ENCODE peak calls at places on chromosomes 5 and 9, in six cellular contexts. E is stimulated activated CD8-positive, alpha-beta memory T cell treated with anti-CD3 and anti-CD28 coated beads, Interleukin-2, amount 100 ng/mL, for 1 hour; V is tibial nerve; F is ascending aorta; M is HCEC 1CT; I is CD4-positive, alpha-beta T cell. Y is an unnamed sample.

GRCh38 chr9:16572005-16572727 is 298.3 kb downstream of the BNC2 start:
- DNase-seq in E (no peak), V (no peak), F (no peak), M (no peak), I (no peak), Y (no peak)

GRCh38 chr5:76820491-76820890 is 1.7 kb downstream of the F2RL1 start:
- DNase-seq in E (no peak), V (no peak), F (no peak), M (no peak), I (no peak), Y (no peak)

GRCh38 chr5:14142202-14142855 is 813 bp upstream of the TRIO start:
- DNase-seq in E (no peak), V (no peak), F (no peak), M (no peak), I (no peak), Y (no peak)

GRCh38 chr9:116980582-116980981 is 293.5 kb downstream of the TRIM32 start:
- DNase-seq in E (no peak), V (no peak), F (no peak), M (no peak), I (no peak), Y (no peak)

GRCh38 chr5:157106668-157107461 is 2.0 kb downstream of the HAVCR2 start:
- DNase-seq in E (no peak), V (no peak), F (no peak), M (no peak), I (no peak), Y (no peak)

GRCh38 chr9:124356745-124357390 is 58.4 kb downstream of the PSMB7 start:
- DNase-seq in E (no peak), V (no peak), F (no peak), M (no peak), I (no peak), Y (no peak)

GRCh38 chr9:124929464-124929863 is 11.4 kb downstream of the GOLGA1 start:
- DNase-seq in E (no peak), V (no peak), F (no peak), M (no peak), I (no peak), Y (no peak)

GRCh38 chr9:105098370-105098769 is 146.1 kb upstream of the SLC44A1 start:
- DNase-seq in E (no peak), V (no peak), F (no peak), M (no peak), I (no peak), Y (no peak)

GRCh38 chr9:96505316-96505991 is 55.5 kb downstream of the HABP4 start:
- DNase-seq in E (no peak), V (peak; percentile 52), F (no peak), M (no peak), I (no peak), Y (no peak)

GRCh38 chr5:40223884-40224402 is 455.8 kb upstream of the PTGER4 start:
- DNase-seq in E (no peak), V (no peak), F (no peak), M (peak; percentile 95), I (no peak), Y (peak; percentile 67)

GRCh38 chr9:133506653-133507038 is 18.1 kb downstream of the MYMK start:
- DNase-seq in E (no peak), V (peak; percentile 71), F (peak; percentile 20), M (peak; percentile 58), I (no peak), Y (peak; percentile 66)

GRCh38 chr9:70601000-70601929 is 186.8 kb upstream of the KLF9 start:
- DNase-seq in E (no peak), V (peak; percentile 93), F (peak; percentile 87), M (peak; percentile 99), I (no peak), Y (no peak)

GRCh38 chr9:115198018-115198417 is 80.1 kb upstream of the TNC start:
- DNase-seq in E (no peak), V (no peak), F (peak; percentile 21), M (peak; percentile 87), I (no peak), Y (peak; percentile 74)

GRCh38 chr5:150641006-150641570 is 628 bp downstream of the SYNPO start:
- DNase-seq in E (no peak), V (no peak), F (no peak), M (peak; percentile 20), I (no peak), Y (no peak)

GRCh38 chr9:14080940-14081621 is 232.9 kb downstream of the NFIB start:
- DNase-seq in E (no peak), V (no peak), F (no peak), M (no peak), I (no peak), Y (no peak)

GRCh38 chr5:980001-980588 is 28.5 kb upstream of the NKD2 start:
- DNase-seq in E (no peak), V (no peak), F (no peak), M (no peak), I (no peak), Y (no peak)

GRCh38 chr5:79182141-79182540 is 53.8 kb upstream of the JMY start:
- DNase-seq in E (no peak), V (no peak), F (no peak), M (no peak), I (no peak), Y (no peak)

GRCh38 chr9:128150594-128151342 is 1.5 kb downstream of the LCN2 start:
- DNase-seq in E (no peak), V (no peak), F (no peak), M (no peak), I (no peak), Y (no peak)

GRCh38 chr9:91285729-91286353 is 75.9 kb downstream of the AUH start:
- DNase-seq in E (no peak), V (no peak), F (no peak), M (peak; percentile 29), I (no peak), Y (no peak)

GRCh38 chr9:35960029-35960655 is 2.2 kb upstream of the OR2S2 start:
- DNase-seq in E (no peak), V (no peak), F (no peak), M (no peak), I (no peak), Y (no peak)

GRCh38 chr5:3389471-3390026 is 206.1 kb upstream of the IRX1 start:
- DNase-seq in E (no peak), V (no peak), F (no peak), M (no peak), I (no peak), Y (no peak)

GRCh38 chr9:69463497-69464068 is 138.6 kb downstream of the ENTREP1 start:
- DNase-seq in E (no peak), V (no peak), F (no peak), M (no peak), I (no peak), Y (no peak)

GRCh38 chr9:34500623-34501267 is 22.0 kb downstream of the ENHO start:
- DNase-seq in E (peak; percentile 50), V (peak; percentile 40), F (no peak), M (peak; percentile 20), I (peak; percentile 68), Y (peak; percentile 56)

GRCh38 chr9:127767909-127768331 is 10.5 kb downstream of the SH2D3C start:
- DNase-seq in E (no peak), V (no peak), F (no peak), M (no peak), I (no peak), Y (no peak)

GRCh38 chr5:115735108-115735998 is 81.1 kb downstream of the CDO1 start:
- DNase-seq in E (no peak), V (no peak), F (no peak), M (no peak), I (no peak), Y (no peak)

GRCh38 chr5:4700082-4700481 is 440.0 kb upstream of the ADAMTS16 start:
- DNase-seq in E (no peak), V (peak; percentile 50), F (no peak), M (no peak), I (no peak), Y (peak; percentile 58)

GRCh38 chr9:85202596-85202995 is 533.1 kb downstream of the NTRK2 start:
- DNase-seq in E (no peak), V (no peak), F (no peak), M (no peak), I (no peak), Y (no peak)

GRCh38 chr5:148202531-148203092 is at the start of gene SPINK6:
- DNase-seq in E (no peak), V (no peak), F (no peak), M (no peak), I (no peak), Y (no peak)

Y was measured in RKO.